ENCODE peak calls at places on chromosomes 11 and 22, in six cellular contexts. H is activated T-cell treated with anti-CD3 and anti-CD28 coated beads, Interleukin-2, amount 50 U/mL, for 24 hours; A is ureter; J is pulmonary artery endothelial cell; K is SK-N-SH; Q is sciatic nerve. Z is an unnamed sample.
A peak's percentile ranks its signal among the peaks of the same experiment; 100 is the strongest.

GRCh38 chr22:45993143-45993692 is 16.3 kb upstream of the WNT7B start:
- DNase-seq in H (no peak), A (no peak), J (no peak), K (no peak), Q (no peak), Z (no peak)

GRCh38 chr22:22050141-22050775 is 67.7 kb upstream of the TOP3B start:
- DNase-seq in H (no peak), A (no peak), J (no peak), K (no peak), Q (no peak), Z (no peak)

GRCh38 chr11:33257160-33257896 is at the start of gene HIPK3:
- DNase-seq in H (peak; percentile 86), A (peak; percentile 86), J (peak; percentile 10), K (peak; percentile 96), Q (peak; percentile 91), Z (peak; percentile 75)

GRCh38 chr11:93370260-93370659 is 39.7 kb downstream of the DEUP1 start:
- DNase-seq in H (no peak), A (no peak), J (no peak), K (no peak), Q (no peak), Z (no peak)

GRCh38 chr11:118230088-118230487 is 5.3 kb upstream of the JAML start:
- DNase-seq in H (no peak), A (no peak), J (no peak), K (no peak), Q (no peak), Z (no peak)

GRCh38 chr11:2831826-2832717 is 53.5 kb downstream of the CDKN1C start:
- DNase-seq in H (no peak), A (no peak), J (no peak), K (no peak), Q (no peak), Z (no peak)

GRCh38 chr11:48017105-48017874 is 36.9 kb downstream of the PTPRJ start:
- DNase-seq in H (no peak), A (no peak), J (no peak), K (no peak), Q (no peak), Z (no peak)

GRCh38 chr11:126355926-126356897 is 726 bp downstream of the ST3GAL4 start:
- DNase-seq in H (peak; percentile 47), A (peak; percentile 59), J (no peak), K (peak; percentile 58), Q (peak; percentile 79), Z (no peak)

GRCh38 chr11:11332141-11332710 is 20.8 kb downstream of the CSNK2A3 start:
- DNase-seq in H (no peak), A (no peak), J (no peak), K (no peak), Q (no peak), Z (no peak)

GRCh38 chr22:17314472-17314871 is 54.8 kb upstream of the CECR2 start:
- DNase-seq in H (no peak), A (peak; percentile 10), J (no peak), K (no peak), Q (no peak), Z (no peak)

GRCh38 chr11:117931971-117932370 is 2.8 kb upstream of the TMPRSS13 start:
- DNase-seq in H (peak; percentile 65), A (no peak), J (no peak), K (no peak), Q (peak; percentile 50), Z (no peak)

GRCh38 chr11:6572215-6572614 is 31.2 kb downstream of the RRP8 start:
- DNase-seq in H (no peak), A (no peak), J (no peak), K (no peak), Q (no peak), Z (no peak)

GRCh38 chr11:32006799-32007388 is 84.0 kb upstream of the RCN1 start:
- DNase-seq in H (no peak), A (no peak), J (peak; percentile 7), K (peak; percentile 42), Q (no peak), Z (no peak)

GRCh38 chr11:112005422-112006094 is 19.6 kb upstream of the DLAT start:
- DNase-seq in H (no peak), A (no peak), J (no peak), K (no peak), Q (no peak), Z (no peak)

GRCh38 chr11:1048375-1049070 is 12.0 kb upstream of the MUC6 start:
- DNase-seq in H (no peak), A (no peak), J (no peak), K (peak; percentile 39), Q (peak; percentile 52), Z (no peak)

GRCh38 chr11:64877390-64878222 is 815 bp downstream of the EHD1 start:
- DNase-seq in H (peak; percentile 50), A (no peak), J (no peak), K (peak; percentile 67), Q (peak; percentile 77), Z (no peak)

GRCh38 chr11:125621995-125622394 is 3.0 kb upstream of the CHEK1 start:
- DNase-seq in H (no peak), A (no peak), J (peak; percentile 10), K (no peak), Q (no peak), Z (no peak)

GRCh38 chr22:45413368-45414211 is at the start of the genes RIBC2 and SMC1B:
- DNase-seq in H (peak; percentile 87), A (peak; percentile 72), J (peak; percentile 20), K (no peak), Q (peak; percentile 86), Z (peak; percentile 78)

GRCh38 chr22:38868286-38868721 is 3.7 kb downstream of the CBX6 start:
- DNase-seq in H (no peak), A (peak; percentile 40), J (no peak), K (no peak), Q (peak; percentile 51), Z (no peak)

GRCh38 chr11:113274708-113275582 is 39.4 kb upstream of the TTC12 start:
- DNase-seq in H (no peak), A (no peak), J (no peak), K (peak; percentile 44), Q (no peak), Z (no peak)

GRCh38 chr22:44777364-44777756 is 25.0 kb downstream of the ARHGAP8 start:
- DNase-seq in H (no peak), A (no peak), J (no peak), K (no peak), Q (no peak), Z (no peak)

GRCh38 chr11:2860636-2861035 is 24.9 kb downstream of the CDKN1C start:
- DNase-seq in H (no peak), A (no peak), J (no peak), K (no peak), Q (no peak), Z (no peak)

GRCh38 chr11:71120346-71120963 is 131.9 kb downstream of the SHANK2 start:
- DNase-seq in H (no peak), A (no peak), J (no peak), K (no peak), Q (no peak), Z (peak; percentile 53)

GRCh38 chr22:46538816-46539163 is 1.4 kb upstream of the CELSR1 start:
- DNase-seq in H (peak; percentile 44), A (no peak), J (no peak), K (no peak), Q (no peak), Z (no peak)

GRCh38 chr22:48765595-48765994 is 1062.1 kb downstream of the BRD1 start:
- DNase-seq in H (no peak), A (no peak), J (no peak), K (no peak), Q (peak; percentile 8), Z (no peak)

GRCh38 chr11:94198718-94199117 is 70.1 kb downstream of the PANX1 start:
- DNase-seq in H (no peak), A (no peak), J (no peak), K (no peak), Q (no peak), Z (no peak)

Z was measured in prostate gland.